ENCODE peak calls at places on chromosomes 1 and 21, in nine cellular contexts. O is PC-3, B is right lobe of liver, Z is aorta, I is upper lobe of right lung, Q is IMR-90, W is lung, A is heart right ventricle, N is cardiac muscle cell. E is an unnamed sample.

GRCh38 chr1:23867542-23867952 is 543 bp downstream of the FUCA1 start:
- DNase-seq in O (no peak), B (no peak), Z (no peak), I (no peak), Q (no peak), W (no peak), A (no peak), N (no peak), E (no peak)

GRCh38 chr1:207658904-207659485 is 14.1 kb downstream of the CR1L start:
- DNase-seq in O (no peak), B (no peak), Z (no peak), I (no peak), Q (no peak), W (no peak), A (no peak), N (no peak), E (no peak)

GRCh38 chr21:36989699-36990507 is 16.6 kb upstream of the RIPPLY3 start:
- DNase-seq in O (peak; percentile 95), B (peak; percentile 96), Z (peak; percentile 98), I (peak; percentile 98), Q (peak; percentile 90), W (peak; percentile 91), A (peak; percentile 94), N (peak; percentile 96), E (peak; percentile 94)

GRCh38 chr1:201191723-201192477 is 1.3 kb downstream of the IGFN1 start:
- DNase-seq in O (peak; percentile 99), B (no peak), Z (no peak), I (no peak), Q (peak; percentile 98), W (no peak), A (no peak), N (peak; percentile 68), E (no peak)

GRCh38 chr1:90718411-90719320 is 1.6 kb upstream of the BARHL2 start:
- DNase-seq in O (no peak), B (no peak), Z (no peak), I (no peak), Q (no peak), W (no peak), A (no peak), N (no peak), E (no peak)

GRCh38 chr21:21109736-21110135 is 111.5 kb downstream of the NCAM2 start:
- DNase-seq in O (no peak), B (no peak), Z (no peak), I (no peak), Q (no peak), W (no peak), A (no peak), N (no peak), E (no peak)

GRCh38 chr1:115165776-115166175 is 76.5 kb upstream of the TSPAN2 start:
- DNase-seq in O (no peak), B (no peak), Z (no peak), I (no peak), Q (no peak), W (no peak), A (no peak), N (no peak), E (no peak)

GRCh38 chr1:44035726-44036408 is 4.6 kb upstream of the SLC6A9 start:
- DNase-seq in O (no peak), B (no peak), Z (no peak), I (no peak), Q (no peak), W (no peak), A (peak; percentile 49), N (peak; percentile 68), E (peak; percentile 46)

GRCh38 chr1:153567621-153568366 is 2.1 kb upstream of the S100A2 start:
- DNase-seq in O (peak; percentile 98), B (no peak), Z (no peak), I (peak; percentile 57), Q (peak; percentile 71), W (no peak), A (no peak), N (no peak), E (no peak)

DNA sequence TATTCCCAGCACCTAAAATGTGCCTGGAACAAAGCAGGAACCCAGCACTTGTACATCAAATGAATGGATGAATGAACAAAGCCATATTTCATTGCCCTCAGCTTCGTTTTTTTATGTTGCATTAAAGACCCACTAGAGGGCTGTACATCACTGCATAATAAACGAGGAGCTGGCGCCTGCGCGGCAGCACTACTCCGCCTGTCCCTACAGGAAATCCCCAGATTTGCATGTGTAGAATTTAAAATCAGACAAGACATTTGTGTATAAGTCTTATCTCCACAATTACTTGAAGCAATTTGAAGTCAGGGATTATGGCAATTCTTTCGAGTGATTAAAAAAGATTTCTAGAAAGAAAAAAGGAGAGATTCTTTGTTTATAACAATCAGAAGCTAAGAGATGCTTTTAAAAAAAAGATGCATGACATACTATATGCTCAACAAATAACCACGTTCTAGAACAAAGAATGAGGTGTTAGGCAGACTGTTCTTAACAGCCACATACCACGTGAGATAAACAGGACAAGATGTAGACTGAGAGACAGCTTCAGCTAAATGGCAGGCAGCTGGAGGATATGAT is 5.4 kb upstream of the NEK2 start:
- DNase-seq in O (peak; percentile 94), B (peak; percentile 62), Z (peak; percentile 84), I (peak; percentile 74), Q (peak; percentile 91), W (no peak), A (peak; percentile 52), N (peak; percentile 91), E (peak; percentile 60)
- H3K27ac ChIP-seq in O (no peak overlapping the region), B (no peak overlapping the region), Z (no peak overlapping the region), I (no peak overlapping the region), Q (no peak overlapping the region), W (no peak overlapping the region), A (no peak overlapping the region), N (no peak overlapping the region), E (no peak overlapping the region)

GRCh38 chr1:41053324-41053723 is 31.8 kb upstream of the SLFNL1 start:
- DNase-seq in O (no peak), B (no peak), Z (no peak), I (no peak), Q (no peak), W (no peak), A (no peak), N (no peak), E (no peak)

GRCh38 chr1:41046347-41046775 is 24.8 kb upstream of the SLFNL1 start:
- DNase-seq in O (no peak), B (peak; percentile 56), Z (no peak), I (peak; percentile 69), Q (no peak), W (peak; percentile 54), A (no peak), N (no peak), E (no peak)

GRCh38 chr1:41045740-41046139 is 24.2 kb upstream of the SLFNL1 start:
- DNase-seq in O (peak; percentile 30), B (peak; percentile 79), Z (peak; percentile 75), I (no peak), Q (peak; percentile 38), W (peak; percentile 70), A (peak; percentile 51), N (peak; percentile 96), E (no peak)

GRCh38 chr1:41048540-41048939 is 27.0 kb upstream of the SLFNL1 start:
- DNase-seq in O (no peak), B (no peak), Z (no peak), I (no peak), Q (no peak), W (no peak), A (no peak), N (no peak), E (no peak)

DNA sequence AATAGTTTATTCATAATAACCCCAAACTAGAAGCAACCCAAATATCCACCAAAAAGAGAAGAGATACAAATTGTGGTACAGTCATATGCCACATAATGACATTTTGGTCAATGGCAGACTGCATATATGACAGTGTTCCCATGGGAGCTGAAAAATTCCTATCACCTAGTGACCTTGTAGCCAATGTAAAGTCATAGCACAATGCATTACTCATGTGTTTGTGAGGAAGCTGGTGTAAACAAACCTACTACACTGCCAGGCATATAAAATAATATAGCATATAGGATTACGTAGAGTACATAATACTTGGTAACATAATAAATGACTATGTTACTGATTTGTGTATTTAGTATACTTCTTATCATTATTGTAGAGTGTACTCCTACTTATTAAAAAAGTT is 29.5 kb upstream of the SLFNL1 start:
- DNase-seq in O (peak; percentile 30), B (no peak), Z (no peak), I (no peak), Q (no peak), W (no peak), A (no peak), N (no peak), E (no peak)
- H3K4me3 ChIP-seq in O (no peak overlapping the region), B (no peak overlapping the region), Z (no peak overlapping the region), I (no peak overlapping the region), Q (no peak overlapping the region), W (no peak overlapping the region), A (no peak overlapping the region), N (no peak overlapping the region), E (no peak overlapping the region)

GRCh38 chr1:26524181-26524580 is 5.4 kb upstream of the RPS6KA1 start:
- DNase-seq in O (peak; percentile 89), B (no peak), Z (no peak), I (no peak), Q (no peak), W (no peak), A (no peak), N (no peak), E (no peak)
- H3K27ac ChIP-seq in O (peak overlapping the region; percentile 79), B (no peak overlapping the region), Z (no peak overlapping the region), I (no peak overlapping the region), Q (no peak overlapping the region), W (no peak overlapping the region), A (no peak overlapping the region), N (no peak overlapping the region), E (no peak overlapping the region)

GRCh38 chr1:27632387-27633297 is 2.3 kb downstream of the FGR start:
- DNase-seq in O (no peak), B (no peak), Z (no peak), I (no peak), Q (no peak), W (no peak), A (no peak), N (no peak), E (no peak)

GRCh38 chr1:27633298-27633610 is 1.7 kb downstream of the FGR start:
- DNase-seq in O (no peak), B (no peak), Z (no peak), I (no peak), Q (no peak), W (no peak), A (no peak), N (no peak), E (no peak)

GRCh38 chr1:27628712-27629111 is 6.3 kb downstream of the FGR start:
- DNase-seq in O (no peak), B (no peak), Z (no peak), I (no peak), Q (no peak), W (no peak), A (no peak), N (no peak), E (no peak)

GRCh38 chr1:27633640-27634165 is 1.3 kb downstream of the FGR start:
- DNase-seq in O (no peak), B (no peak), Z (no peak), I (no peak), Q (no peak), W (no peak), A (no peak), N (no peak), E (no peak)

DNA sequence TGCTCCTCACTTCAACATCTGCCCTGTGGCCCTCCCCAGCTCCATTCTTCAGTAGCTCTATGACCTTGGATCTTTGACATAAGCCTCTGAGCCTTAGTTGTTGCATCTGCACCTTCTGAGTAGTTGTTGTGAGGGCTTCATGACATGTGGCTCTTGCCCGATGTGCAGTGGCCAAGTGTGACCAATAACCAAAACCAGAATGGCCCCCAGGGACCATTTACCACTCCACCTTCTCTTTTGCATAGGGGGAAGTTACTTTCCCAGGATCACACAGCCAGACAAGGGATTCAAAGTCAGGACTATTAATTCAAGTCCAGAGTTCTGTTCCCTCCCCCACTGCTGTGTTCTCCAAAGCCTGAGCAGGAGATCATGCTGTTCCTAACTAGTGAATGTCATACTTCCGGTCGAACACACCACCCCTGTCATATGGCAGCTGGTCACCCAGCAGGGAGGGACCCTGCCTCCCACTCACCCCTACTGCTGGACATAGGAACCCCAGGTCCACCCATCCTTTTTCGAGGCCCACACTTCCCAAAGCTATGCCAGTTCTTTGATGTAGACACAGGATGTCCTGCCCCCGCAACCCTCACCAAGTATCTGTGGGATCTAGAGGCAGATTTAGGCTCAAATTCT is 4.0 kb downstream of the FGR start:
- DNase-seq in O (no peak), B (no peak), Z (no peak), I (peak; percentile 78), Q (no peak), W (peak; percentile 56), A (peak; percentile 56), N (no peak), E (peak; percentile 65)
- H3K4me3 ChIP-seq in O (no peak overlapping the region), B (no peak overlapping the region), Z (no peak overlapping the region), I (peak overlapping the region; percentile 53), Q (no peak overlapping the region), W (no peak overlapping the region), A (no peak overlapping the region), N (no peak overlapping the region), E (no peak overlapping the region)

E was measured in adrenal gland.